ENCODE peak calls at places on chromosomes 5 and 9, in four cellular contexts. One of them, this sample, is unnamed.

GRCh38 chr5:152097128-152097527 is 172.5 kb upstream of the GLRA1 start:
- DNase-seq in brain microvascular endothelial cell: no peak
- DNase-seq in neural progenitor cell: peak
- DNase-seq in body of pancreas: no peak
- DNase-seq in this sample: no peak

GRCh38 chr5:76990899-76991475 is 38.1 kb downstream of the CRHBP start:
- DNase-seq in brain microvascular endothelial cell: peak
- DNase-seq in neural progenitor cell: no peak
- DNase-seq in body of pancreas: no peak
- DNase-seq in this sample: no peak

GRCh38 chr5:14472986-14473567 is 108.5 kb upstream of the OTULINL start:
- DNase-seq in brain microvascular endothelial cell: no peak
- DNase-seq in neural progenitor cell: peak
- DNase-seq in body of pancreas: no peak
- DNase-seq in this sample: no peak

GRCh38 chr9:7324031-7324654 is 475.4 kb downstream of the DMAC1 start:
- DNase-seq in brain microvascular endothelial cell: no peak
- DNase-seq in neural progenitor cell: no peak
- DNase-seq in body of pancreas: no peak
- DNase-seq in this sample: no peak

GRCh38 chr9:94586316-94586715 is 7.3 kb downstream of the FBP2 start:
- DNase-seq in brain microvascular endothelial cell: no peak
- DNase-seq in neural progenitor cell: no peak
- DNase-seq in body of pancreas: no peak
- DNase-seq in this sample: no peak

GRCh38 chr9:125495137-125496119 is 211.6 kb downstream of the MAPKAP1 start:
- DNase-seq in brain microvascular endothelial cell: no peak
- DNase-seq in neural progenitor cell: no peak
- DNase-seq in body of pancreas: no peak
- DNase-seq in this sample: no peak

GRCh38 chr9:90046317-90046861 is 441.6 kb downstream of the GADD45G start:
- DNase-seq in brain microvascular endothelial cell: no peak
- DNase-seq in neural progenitor cell: no peak
- DNase-seq in body of pancreas: no peak
- DNase-seq in this sample: no peak

GRCh38 chr5:50990296-50990924 is 324.0 kb downstream of the PARP8 start:
- DNase-seq in brain microvascular endothelial cell: no peak
- DNase-seq in neural progenitor cell: no peak
- DNase-seq in body of pancreas: no peak
- DNase-seq in this sample: no peak

GRCh38 chr9:78572266-78572665 is 275.3 kb downstream of the PSAT1 start:
- DNase-seq in brain microvascular endothelial cell: no peak
- DNase-seq in neural progenitor cell: no peak
- DNase-seq in body of pancreas: no peak
- DNase-seq in this sample: no peak

GRCh38 chr9:6897831-6898230 is 140.1 kb downstream of the KDM4C start:
- DNase-seq in brain microvascular endothelial cell: no peak
- DNase-seq in neural progenitor cell: no peak
- DNase-seq in body of pancreas: peak
- DNase-seq in this sample: no peak

GRCh38 chr9:27292646-27293045 is 4.3 kb downstream of the EQTN start:
- DNase-seq in brain microvascular endothelial cell: no peak
- DNase-seq in neural progenitor cell: peak
- DNase-seq in body of pancreas: no peak
- DNase-seq in this sample: no peak

GRCh38 chr5:128927644-128928043 is 37.6 kb upstream of the SLC27A6 start:
- DNase-seq in brain microvascular endothelial cell: no peak
- DNase-seq in neural progenitor cell: no peak
- DNase-seq in body of pancreas: no peak
- DNase-seq in this sample: no peak

GRCh38 chr9:90665072-90665471 is 22.4 kb upstream of the DIRAS2 start:
- DNase-seq in brain microvascular endothelial cell: no peak
- DNase-seq in neural progenitor cell: peak
- DNase-seq in body of pancreas: no peak
- DNase-seq in this sample: no peak

GRCh38 chr5:27523629-27524028 is 485.2 kb upstream of the CDH9 start:
- DNase-seq in brain microvascular endothelial cell: no peak
- DNase-seq in neural progenitor cell: no peak
- DNase-seq in body of pancreas: no peak
- DNase-seq in this sample: no peak

GRCh38 chr5:43729846-43730478 is 127.0 kb downstream of the NNT start:
- DNase-seq in brain microvascular endothelial cell: no peak
- DNase-seq in neural progenitor cell: no peak
- DNase-seq in body of pancreas: no peak
- DNase-seq in this sample: no peak

GRCh38 chr9:113599647-113600476 is 136.3 kb downstream of the RGS3 start:
- DNase-seq in brain microvascular endothelial cell: peak
- DNase-seq in neural progenitor cell: peak
- DNase-seq in body of pancreas: no peak
- DNase-seq in this sample: no peak

GRCh38 chr5:174617285-174617684 is 107.1 kb upstream of the MSX2 start:
- DNase-seq in brain microvascular endothelial cell: no peak
- DNase-seq in neural progenitor cell: no peak
- DNase-seq in body of pancreas: no peak
- DNase-seq in this sample: no peak

GRCh38 chr9:76912631-76913275 is 6.8 kb upstream of the PRUNE2 start:
- DNase-seq in brain microvascular endothelial cell: peak
- DNase-seq in neural progenitor cell: no peak
- DNase-seq in body of pancreas: no peak
- DNase-seq in this sample: no peak

GRCh38 chr9:106857811-106858470 is 5.0 kb upstream of the ZNF462 start:
- DNase-seq in brain microvascular endothelial cell: no peak
- DNase-seq in neural progenitor cell: no peak
- DNase-seq in body of pancreas: no peak
- DNase-seq in this sample: no peak

GRCh38 chr5:127227881-127228280 is 62.7 kb upstream of the MEGF10 start:
- DNase-seq in brain microvascular endothelial cell: no peak
- DNase-seq in neural progenitor cell: no peak
- DNase-seq in body of pancreas: no peak
- DNase-seq in this sample: no peak

GRCh38 chr5:78627766-78628165 is 20.8 kb downstream of the LHFPL2 start:
- DNase-seq in brain microvascular endothelial cell: peak
- DNase-seq in neural progenitor cell: no peak
- DNase-seq in body of pancreas: no peak
- DNase-seq in this sample: no peak
- H3K27ac ChIP-seq in brain microvascular endothelial cell: peak
- H3K27ac ChIP-seq in neural progenitor cell: no peak
- H3K27ac ChIP-seq in body of pancreas: no peak
- H3K27ac ChIP-seq in this sample: no peak

DNA sequence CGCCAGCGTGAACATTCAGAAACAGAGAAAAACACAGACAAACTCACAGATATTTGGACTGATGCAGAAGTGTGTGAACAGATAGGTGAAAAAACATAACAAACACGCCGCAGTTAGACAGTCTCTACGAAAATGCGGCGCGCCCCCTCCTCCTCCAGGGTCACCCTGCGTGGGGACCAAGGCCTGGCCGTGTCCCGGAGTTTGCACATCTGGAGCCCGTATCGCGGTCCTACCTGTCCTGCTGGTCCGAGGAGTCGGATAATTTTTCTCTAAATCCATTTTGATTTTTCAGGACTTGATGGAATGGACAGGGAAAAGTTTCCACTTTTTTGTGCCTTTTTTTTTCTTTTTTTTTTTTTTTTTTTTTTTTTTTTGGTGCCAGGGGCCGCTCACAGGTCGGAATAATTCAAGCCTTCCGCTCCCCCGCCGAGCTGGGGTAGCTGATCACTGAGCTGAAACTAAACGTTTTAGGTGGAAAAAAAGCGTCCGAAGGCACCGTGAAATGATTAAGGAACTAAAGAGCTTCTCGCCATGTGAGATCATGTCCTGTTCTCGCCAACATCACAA is at the start of gene PAX5:
- DNase-seq in brain microvascular endothelial cell: no peak
- DNase-seq in neural progenitor cell: no peak
- DNase-seq in body of pancreas: no peak
- DNase-seq in this sample: no peak
- H3K27ac ChIP-seq in brain microvascular endothelial cell: no peak
- H3K27ac ChIP-seq in neural progenitor cell: no peak
- H3K27ac ChIP-seq in body of pancreas: no peak
- H3K27ac ChIP-seq in this sample: no peak

GRCh38 chr5:107968465-107968864 is 297.7 kb upstream of the EFNA5 start:
- DNase-seq in brain microvascular endothelial cell: no peak
- DNase-seq in neural progenitor cell: no peak
- DNase-seq in body of pancreas: no peak
- DNase-seq in this sample: no peak
- H3K27ac ChIP-seq in brain microvascular endothelial cell: peak
- H3K27ac ChIP-seq in neural progenitor cell: no peak
- H3K27ac ChIP-seq in body of pancreas: no peak
- H3K27ac ChIP-seq in this sample: no peak

DNA sequence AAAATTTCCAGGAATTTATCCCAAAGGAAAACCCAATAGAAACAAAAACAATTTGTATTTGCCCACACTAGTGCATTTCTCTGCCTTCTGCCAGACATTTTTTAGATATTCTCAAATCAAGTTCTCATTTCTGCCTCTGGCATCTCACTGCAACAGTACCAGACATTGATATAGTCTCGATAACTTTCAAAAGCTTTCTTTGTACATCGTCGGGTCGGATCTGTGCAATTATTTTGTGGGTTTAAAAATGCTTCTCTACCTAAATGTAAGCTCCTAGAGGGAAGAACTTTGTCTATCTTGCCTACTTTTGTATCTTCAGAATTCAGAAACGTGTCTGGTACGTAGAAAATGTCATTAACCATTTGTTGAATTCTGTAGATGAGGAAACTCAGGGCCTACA is 125.5 kb upstream of the LIFR start:
- DNase-seq in brain microvascular endothelial cell: no peak
- DNase-seq in neural progenitor cell: no peak
- DNase-seq in body of pancreas: no peak
- DNase-seq in this sample: no peak
- H3K27ac ChIP-seq in brain microvascular endothelial cell: no peak
- H3K27ac ChIP-seq in neural progenitor cell: no peak
- H3K27ac ChIP-seq in body of pancreas: no peak
- H3K27ac ChIP-seq in this sample: peak

GRCh38 chr5:66680804-66681203 is 84.6 kb downstream of the MAST4 start:
- DNase-seq in brain microvascular endothelial cell: no peak
- DNase-seq in neural progenitor cell: peak
- DNase-seq in body of pancreas: no peak
- DNase-seq in this sample: no peak
- H3K27ac ChIP-seq in brain microvascular endothelial cell: no peak
- H3K27ac ChIP-seq in neural progenitor cell: no peak
- H3K27ac ChIP-seq in body of pancreas: no peak
- H3K27ac ChIP-seq in this sample: no peak